ENCODE peak calls at places on chromosomes 2 and 18, in seven cellular contexts. H is DMS153; F is RWPE1; Q is activated CD4-positive, alpha-beta T cell treated with anti-CD3 and anti-CD28 coated beads, Interleukin-2, amount 50 U/mL, for 1 hour; G is effector memory CD8-positive, alpha-beta T cell; C is NCI-H460; X is colonic mucosa. T is an unnamed sample.

GRCh38 chr2:180872256-180872655 is 108.1 kb upstream of the UBE2E3 start:
- DNase-seq in H (no peak), C (no peak), X (no peak), G (no peak), Q (no peak), F (no peak), T (no peak)

GRCh38 chr2:25699206-25699605 is 25.8 kb upstream of the DTNB start:
- DNase-seq in G (no peak), Q (no peak), H (no peak), F (no peak), X (no peak), C (no peak), T (no peak)

GRCh38 chr2:60453896-60454295 is 99.6 kb downstream of the BCL11A start:
- DNase-seq in Q (no peak), H (no peak), X (no peak), F (no peak), C (no peak), G (no peak), T (no peak)

GRCh38 chr2:225171350-225171749 is 129.1 kb upstream of the DOCK10 start:
- DNase-seq in H (peak), F (no peak), G (no peak), C (no peak), Q (no peak), X (no peak), T (no peak)

GRCh38 chr18:22378672-22379282 is 38.9 kb downstream of the CTAGE1 start:
- DNase-seq in C (peak), Q (peak), H (no peak), X (peak), F (peak), G (peak), T (peak)

GRCh38 chr2:149365826-149366583 is 35.6 kb downstream of the LYPD6 start:
- DNase-seq in C (no peak), X (peak), F (peak), H (peak), Q (no peak), G (no peak), T (peak)

GRCh38 chr2:160429248-160430000 is 64.2 kb downstream of the RBMS1 start:
- DNase-seq in F (no peak), H (peak), Q (no peak), G (no peak), X (no peak), C (peak), T (peak)

GRCh38 chr18:59784694-59785093 is 87.5 kb upstream of the CCBE1 start:
- DNase-seq in G (no peak), Q (no peak), X (no peak), H (no peak), C (no peak), F (no peak), T (no peak)

GRCh38 chr2:159226059-159226461 is 60.4 kb downstream of the WDSUB1 start:
- DNase-seq in G (peak), H (peak), F (peak), Q (no peak), X (no peak), C (peak), T (no peak)

T was measured in cardiac muscle cell.